ENCODE peak calls at places on chromosomes 12 and 14, in seven cellular contexts. L is GM06990, J is iPS-NIHi11, Z is sciatic nerve, U is GM03348, Y is NCI-H2029 treated with DMSO at 0.1 percent for 48 hours, A is left cardiac atrium. T is an unnamed sample.

GRCh38 chr12:86724716-86725115 is 468.5 kb upstream of the MGAT4C start:
- DNase-seq in L (no peak), J (no peak), Z (no peak), U (peak; percentile 15), Y (no peak), A (no peak), T (no peak)

GRCh38 chr12:4115570-4115969 is 158.0 kb upstream of the CCND2 start:
- DNase-seq in L (no peak), J (no peak), Z (no peak), U (no peak), Y (no peak), A (no peak), T (peak; percentile 7)

GRCh38 chr12:124812356-124812755 is 51.3 kb downstream of the SCARB1 start:
- DNase-seq in L (no peak), J (no peak), Z (no peak), U (no peak), Y (no peak), A (no peak), T (no peak)

GRCh38 chr12:53221203-53222076 is 10.6 kb downstream of the RARG start:
- DNase-seq in L (peak; percentile 69), J (peak; percentile 85), Z (peak; percentile 88), U (peak; percentile 90), Y (no peak), A (peak; percentile 79), T (peak; percentile 63)

GRCh38 chr12:47707905-47708543 is 2.2 kb upstream of the RPAP3 start:
- DNase-seq in L (no peak), J (no peak), Z (no peak), U (no peak), Y (no peak), A (no peak), T (peak; percentile 21)

GRCh38 chr12:54390668-54391551 is 6.4 kb upstream of the ZNF385A start:
- DNase-seq in L (peak; percentile 75), J (peak; percentile 93), Z (peak; percentile 71), U (no peak), Y (no peak), A (peak; percentile 60), T (peak; percentile 30)

GRCh38 chr12:100962086-100962712 is 167.6 kb downstream of the ANO4 start:
- DNase-seq in L (no peak), J (no peak), Z (no peak), U (no peak), Y (no peak), A (no peak), T (peak; percentile 80)

GRCh38 chr14:61588419-61588901 is 106.9 kb upstream of the HIF1A start:
- DNase-seq in L (no peak), J (no peak), Z (no peak), U (no peak), Y (no peak), A (no peak), T (no peak)

GRCh38 chr14:52949711-52950409 is 990 bp downstream of the FERMT2 start:
- DNase-seq in L (no peak), J (no peak), Z (no peak), U (peak; percentile 65), Y (no peak), A (no peak), T (no peak)

GRCh38 chr14:51394391-51394790 is 154.3 kb downstream of the TMX1 start:
- DNase-seq in L (no peak), J (no peak), Z (no peak), U (peak; percentile 33), Y (no peak), A (no peak), T (no peak)

GRCh38 chr12:56014205-56014604 is 6.6 kb upstream of the IKZF4 start:
- DNase-seq in L (no peak), J (peak; percentile 39), Z (no peak), U (no peak), Y (peak; percentile 39), A (no peak), T (peak; percentile 27)

GRCh38 chr14:65137648-65138317 is 35.5 kb upstream of the MAX start:
- DNase-seq in L (no peak), J (no peak), Z (no peak), U (peak; percentile 58), Y (no peak), A (peak; percentile 29), T (peak; percentile 22)

GRCh38 chr12:67721216-67721615 is 72.7 kb downstream of the DYRK2 start:
- DNase-seq in L (no peak), J (no peak), Z (no peak), U (no peak), Y (peak; percentile 87), A (peak; percentile 33), T (peak; percentile 69)

T was measured in small intestine.